ENCODE peak calls at places on chromosomes 12 and 14, in eight cellular contexts. One of them, this sample, is unnamed.

GRCh38 chr14:21995332-21995731 is 321.7 kb upstream of the OR4E1 start:
- DNase-seq in effector memory CD4-positive, alpha-beta T cell: no peak
- DNase-seq in neuronal stem cell: no peak
- DNase-seq in PC-3: no peak
- DNase-seq in HCT116: no peak
- DNase-seq in naive thymus-derived CD4-positive, alpha-beta T cell: no peak
- DNase-seq in sigmoid colon: no peak
- DNase-seq in foreskin fibroblast: no peak
- DNase-seq in this sample: no peak

GRCh38 chr12:131803995-131804521 is 24.1 kb upstream of the MMP17 start:
- DNase-seq in neuronal stem cell: no peak
- DNase-seq in PC-3: peak
- DNase-seq in foreskin fibroblast: no peak
- DNase-seq in effector memory CD4-positive, alpha-beta T cell: no peak
- DNase-seq in sigmoid colon: no peak
- DNase-seq in naive thymus-derived CD4-positive, alpha-beta T cell: no peak
- DNase-seq in HCT116: no peak
- DNase-seq in this sample: no peak

GRCh38 chr12:63985456-63985855 is 141.0 kb downstream of the SRGAP1 start:
- DNase-seq in sigmoid colon: no peak
- DNase-seq in effector memory CD4-positive, alpha-beta T cell: no peak
- DNase-seq in naive thymus-derived CD4-positive, alpha-beta T cell: no peak
- DNase-seq in foreskin fibroblast: no peak
- DNase-seq in PC-3: no peak
- DNase-seq in HCT116: no peak
- DNase-seq in neuronal stem cell: no peak
- DNase-seq in this sample: no peak

GRCh38 chr12:132804426-132804861 is 24.2 kb downstream of the GOLGA3 start:
- DNase-seq in effector memory CD4-positive, alpha-beta T cell: no peak
- DNase-seq in neuronal stem cell: no peak
- DNase-seq in sigmoid colon: no peak
- DNase-seq in HCT116: no peak
- DNase-seq in foreskin fibroblast: no peak
- DNase-seq in naive thymus-derived CD4-positive, alpha-beta T cell: no peak
- DNase-seq in PC-3: peak
- DNase-seq in this sample: no peak

GRCh38 chr12:47155457-47156166 is 75.9 kb upstream of the AMIGO2 start:
- DNase-seq in PC-3: no peak
- DNase-seq in effector memory CD4-positive, alpha-beta T cell: no peak
- DNase-seq in naive thymus-derived CD4-positive, alpha-beta T cell: peak
- DNase-seq in foreskin fibroblast: no peak
- DNase-seq in sigmoid colon: no peak
- DNase-seq in HCT116: no peak
- DNase-seq in neuronal stem cell: no peak
- DNase-seq in this sample: no peak

GRCh38 chr12:81998761-81999378 is 239.7 kb upstream of the PPFIA2 start:
- DNase-seq in neuronal stem cell: no peak
- DNase-seq in HCT116: no peak
- DNase-seq in sigmoid colon: no peak
- DNase-seq in effector memory CD4-positive, alpha-beta T cell: no peak
- DNase-seq in PC-3: no peak
- DNase-seq in naive thymus-derived CD4-positive, alpha-beta T cell: no peak
- DNase-seq in foreskin fibroblast: no peak
- DNase-seq in this sample: no peak

GRCh38 chr12:6200266-6201198 is at the start of gene CD9:
- DNase-seq in PC-3: peak
- DNase-seq in effector memory CD4-positive, alpha-beta T cell: no peak
- DNase-seq in sigmoid colon: peak
- DNase-seq in neuronal stem cell: no peak
- DNase-seq in HCT116: peak
- DNase-seq in foreskin fibroblast: peak
- DNase-seq in naive thymus-derived CD4-positive, alpha-beta T cell: peak
- DNase-seq in this sample: no peak

GRCh38 chr12:82593901-82594396 is 92.8 kb upstream of the TMTC2 start:
- DNase-seq in neuronal stem cell: peak
- DNase-seq in foreskin fibroblast: no peak
- DNase-seq in naive thymus-derived CD4-positive, alpha-beta T cell: no peak
- DNase-seq in PC-3: no peak
- DNase-seq in HCT116: no peak
- DNase-seq in effector memory CD4-positive, alpha-beta T cell: no peak
- DNase-seq in sigmoid colon: no peak
- DNase-seq in this sample: no peak

GRCh38 chr12:103241184-103241583 is 254.6 kb downstream of the C12orf42 start:
- DNase-seq in neuronal stem cell: no peak
- DNase-seq in PC-3: peak
- DNase-seq in HCT116: no peak
- DNase-seq in naive thymus-derived CD4-positive, alpha-beta T cell: no peak
- DNase-seq in foreskin fibroblast: no peak
- DNase-seq in effector memory CD4-positive, alpha-beta T cell: no peak
- DNase-seq in sigmoid colon: no peak
- DNase-seq in this sample: no peak

GRCh38 chr14:69105326-69105725 is 47.6 kb downstream of the DCAF5 start:
- DNase-seq in PC-3: peak
- DNase-seq in HCT116: peak
- DNase-seq in foreskin fibroblast: peak
- DNase-seq in naive thymus-derived CD4-positive, alpha-beta T cell: no peak
- DNase-seq in effector memory CD4-positive, alpha-beta T cell: no peak
- DNase-seq in sigmoid colon: no peak
- DNase-seq in neuronal stem cell: no peak
- DNase-seq in this sample: no peak

GRCh38 chr14:104085032-104085888 is at the start of gene ASPG:
- DNase-seq in effector memory CD4-positive, alpha-beta T cell: no peak
- DNase-seq in HCT116: no peak
- DNase-seq in naive thymus-derived CD4-positive, alpha-beta T cell: no peak
- DNase-seq in neuronal stem cell: no peak
- DNase-seq in foreskin fibroblast: no peak
- DNase-seq in PC-3: no peak
- DNase-seq in sigmoid colon: peak
- DNase-seq in this sample: no peak
- H3K4me3 ChIP-seq in effector memory CD4-positive, alpha-beta T cell: no peak
- H3K4me3 ChIP-seq in HCT116: no peak
- H3K4me3 ChIP-seq in naive thymus-derived CD4-positive, alpha-beta T cell: no peak
- H3K4me3 ChIP-seq in neuronal stem cell: no peak
- H3K4me3 ChIP-seq in foreskin fibroblast: no peak
- H3K4me3 ChIP-seq in PC-3: no peak
- H3K4me3 ChIP-seq in sigmoid colon: peak
- H3K4me3 ChIP-seq in this sample: no peak

DNA sequence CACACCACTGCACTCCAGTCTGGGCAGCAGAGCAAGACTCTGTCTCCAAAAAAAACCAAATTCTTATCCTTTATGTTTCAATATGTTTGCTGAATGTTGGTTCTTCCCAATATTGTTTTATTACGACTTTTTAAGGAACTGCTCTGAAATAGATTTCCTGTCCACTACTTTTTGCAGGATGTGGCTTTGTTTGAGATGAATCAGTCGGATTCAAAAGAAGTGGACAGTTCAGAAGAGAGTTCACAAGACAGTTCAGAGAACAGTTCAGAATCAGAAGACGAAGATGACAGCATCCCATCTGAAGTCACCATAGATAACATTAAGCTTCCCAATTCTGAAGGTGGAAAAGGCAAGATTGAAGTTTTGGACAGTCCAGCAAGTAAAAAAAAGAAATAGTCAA is 8.2 kb downstream of the NOPCHAP1 start:
- DNase-seq in foreskin fibroblast: no peak
- DNase-seq in HCT116: no peak
- DNase-seq in effector memory CD4-positive, alpha-beta T cell: no peak
- DNase-seq in neuronal stem cell: no peak
- DNase-seq in sigmoid colon: no peak
- DNase-seq in PC-3: no peak
- DNase-seq in naive thymus-derived CD4-positive, alpha-beta T cell: no peak
- DNase-seq in this sample: no peak
- H3K4me3 ChIP-seq in foreskin fibroblast: no peak
- H3K4me3 ChIP-seq in HCT116: no peak
- H3K4me3 ChIP-seq in effector memory CD4-positive, alpha-beta T cell: no peak
- H3K4me3 ChIP-seq in neuronal stem cell: no peak
- H3K4me3 ChIP-seq in sigmoid colon: no peak
- H3K4me3 ChIP-seq in PC-3: no peak
- H3K4me3 ChIP-seq in naive thymus-derived CD4-positive, alpha-beta T cell: no peak
- H3K4me3 ChIP-seq in this sample: no peak

GRCh38 chr14:99246536-99247083 is 25.4 kb downstream of the BCL11B start:
- DNase-seq in PC-3: no peak
- DNase-seq in foreskin fibroblast: no peak
- DNase-seq in HCT116: no peak
- DNase-seq in naive thymus-derived CD4-positive, alpha-beta T cell: peak
- DNase-seq in neuronal stem cell: no peak
- DNase-seq in sigmoid colon: no peak
- DNase-seq in effector memory CD4-positive, alpha-beta T cell: no peak
- DNase-seq in this sample: no peak
- H3K4me3 ChIP-seq in PC-3: no peak
- H3K4me3 ChIP-seq in foreskin fibroblast: no peak
- H3K4me3 ChIP-seq in HCT116: no peak
- H3K4me3 ChIP-seq in naive thymus-derived CD4-positive, alpha-beta T cell: peak
- H3K4me3 ChIP-seq in neuronal stem cell: peak
- H3K4me3 ChIP-seq in sigmoid colon: no peak
- H3K4me3 ChIP-seq in effector memory CD4-positive, alpha-beta T cell: peak
- H3K4me3 ChIP-seq in this sample: no peak

GRCh38 chr12:93947486-93947885 is 200.9 kb upstream of the PLXNC1 start:
- DNase-seq in sigmoid colon: no peak
- DNase-seq in HCT116: no peak
- DNase-seq in effector memory CD4-positive, alpha-beta T cell: no peak
- DNase-seq in naive thymus-derived CD4-positive, alpha-beta T cell: no peak
- DNase-seq in neuronal stem cell: no peak
- DNase-seq in PC-3: no peak
- DNase-seq in foreskin fibroblast: no peak
- DNase-seq in this sample: no peak

GRCh38 chr12:93944196-93944595 is 204.2 kb upstream of the PLXNC1 start:
- DNase-seq in foreskin fibroblast: peak
- DNase-seq in neuronal stem cell: no peak
- DNase-seq in sigmoid colon: no peak
- DNase-seq in HCT116: no peak
- DNase-seq in effector memory CD4-positive, alpha-beta T cell: no peak
- DNase-seq in naive thymus-derived CD4-positive, alpha-beta T cell: no peak
- DNase-seq in PC-3: no peak
- DNase-seq in this sample: no peak

GRCh38 chr12:93939641-93940040 is 208.7 kb upstream of the PLXNC1 start:
- DNase-seq in PC-3: no peak
- DNase-seq in naive thymus-derived CD4-positive, alpha-beta T cell: no peak
- DNase-seq in sigmoid colon: no peak
- DNase-seq in neuronal stem cell: no peak
- DNase-seq in foreskin fibroblast: peak
- DNase-seq in effector memory CD4-positive, alpha-beta T cell: no peak
- DNase-seq in HCT116: no peak
- DNase-seq in this sample: no peak

GRCh38 chr12:93946542-93947150 is 201.7 kb upstream of the PLXNC1 start:
- DNase-seq in sigmoid colon: no peak
- DNase-seq in naive thymus-derived CD4-positive, alpha-beta T cell: no peak
- DNase-seq in neuronal stem cell: no peak
- DNase-seq in foreskin fibroblast: peak
- DNase-seq in effector memory CD4-positive, alpha-beta T cell: no peak
- DNase-seq in HCT116: no peak
- DNase-seq in PC-3: peak
- DNase-seq in this sample: no peak

DNA sequence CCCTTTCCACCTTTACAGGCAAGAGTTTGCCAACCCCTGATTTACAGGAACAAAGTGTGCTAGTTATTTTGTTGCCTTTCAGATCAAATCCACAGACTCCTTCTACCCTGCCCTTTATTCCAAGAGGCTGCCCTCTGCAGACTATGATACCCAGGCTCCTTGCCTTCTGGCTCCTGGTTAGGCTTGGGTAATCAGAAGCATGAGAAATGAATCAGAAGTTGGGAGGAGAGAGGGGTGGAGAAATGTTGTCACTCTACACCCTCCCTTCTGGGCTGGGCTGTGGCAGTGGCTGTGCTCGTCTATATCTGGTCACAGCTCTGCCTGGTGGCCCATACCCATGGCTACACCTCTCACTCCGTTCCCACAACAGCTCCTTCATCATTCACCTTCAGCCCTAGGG is 204.6 kb upstream of the PLXNC1 start:
- DNase-seq in foreskin fibroblast: peak
- DNase-seq in PC-3: peak
- DNase-seq in sigmoid colon: no peak
- DNase-seq in naive thymus-derived CD4-positive, alpha-beta T cell: no peak
- DNase-seq in HCT116: peak
- DNase-seq in neuronal stem cell: no peak
- DNase-seq in effector memory CD4-positive, alpha-beta T cell: no peak
- DNase-seq in this sample: no peak
- H3K4me3 ChIP-seq in foreskin fibroblast: no peak
- H3K4me3 ChIP-seq in PC-3: no peak
- H3K4me3 ChIP-seq in sigmoid colon: no peak
- H3K4me3 ChIP-seq in naive thymus-derived CD4-positive, alpha-beta T cell: no peak
- H3K4me3 ChIP-seq in HCT116: no peak
- H3K4me3 ChIP-seq in neuronal stem cell: no peak
- H3K4me3 ChIP-seq in effector memory CD4-positive, alpha-beta T cell: no peak
- H3K4me3 ChIP-seq in this sample: no peak

GRCh38 chr12:14280921-14281320 is 84.6 kb upstream of the ATF7IP start:
- DNase-seq in foreskin fibroblast: no peak
- DNase-seq in effector memory CD4-positive, alpha-beta T cell: no peak
- DNase-seq in naive thymus-derived CD4-positive, alpha-beta T cell: no peak
- DNase-seq in neuronal stem cell: no peak
- DNase-seq in PC-3: no peak
- DNase-seq in sigmoid colon: no peak
- DNase-seq in HCT116: no peak
- DNase-seq in this sample: no peak
- H3K4me3 ChIP-seq in foreskin fibroblast: no peak
- H3K4me3 ChIP-seq in effector memory CD4-positive, alpha-beta T cell: no peak
- H3K4me3 ChIP-seq in naive thymus-derived CD4-positive, alpha-beta T cell: no peak
- H3K4me3 ChIP-seq in neuronal stem cell: no peak
- H3K4me3 ChIP-seq in PC-3: no peak
- H3K4me3 ChIP-seq in sigmoid colon: no peak
- H3K4me3 ChIP-seq in HCT116: no peak
- H3K4me3 ChIP-seq in this sample: no peak

GRCh38 chr12:51590347-51591019 is 550 bp upstream of the SCN8A start:
- DNase-seq in PC-3: peak
- DNase-seq in foreskin fibroblast: peak
- DNase-seq in HCT116: peak
- DNase-seq in neuronal stem cell: peak
- DNase-seq in effector memory CD4-positive, alpha-beta T cell: peak
- DNase-seq in naive thymus-derived CD4-positive, alpha-beta T cell: peak
- DNase-seq in sigmoid colon: no peak
- DNase-seq in this sample: no peak

GRCh38 chr12:51591020-51591901 is at the start of gene SCN8A:
- DNase-seq in naive thymus-derived CD4-positive, alpha-beta T cell: peak
- DNase-seq in HCT116: peak
- DNase-seq in sigmoid colon: no peak
- DNase-seq in foreskin fibroblast: peak
- DNase-seq in effector memory CD4-positive, alpha-beta T cell: peak
- DNase-seq in neuronal stem cell: peak
- DNase-seq in PC-3: peak
- DNase-seq in this sample: no peak

GRCh38 chr12:51589060-51589459 is 2.0 kb upstream of the SCN8A start:
- DNase-seq in foreskin fibroblast: peak
- DNase-seq in HCT116: no peak
- DNase-seq in sigmoid colon: no peak
- DNase-seq in PC-3: peak
- DNase-seq in effector memory CD4-positive, alpha-beta T cell: no peak
- DNase-seq in neuronal stem cell: no peak
- DNase-seq in naive thymus-derived CD4-positive, alpha-beta T cell: no peak
- DNase-seq in this sample: peak

GRCh38 chr12:51592034-51592705 is 1.1 kb downstream of the SCN8A start:
- DNase-seq in sigmoid colon: no peak
- DNase-seq in foreskin fibroblast: peak
- DNase-seq in effector memory CD4-positive, alpha-beta T cell: no peak
- DNase-seq in PC-3: peak
- DNase-seq in naive thymus-derived CD4-positive, alpha-beta T cell: no peak
- DNase-seq in HCT116: no peak
- DNase-seq in neuronal stem cell: peak
- DNase-seq in this sample: peak

GRCh38 chr12:51589557-51590176 is 1.4 kb upstream of the SCN8A start:
- DNase-seq in sigmoid colon: no peak
- DNase-seq in PC-3: peak
- DNase-seq in HCT116: no peak
- DNase-seq in naive thymus-derived CD4-positive, alpha-beta T cell: no peak
- DNase-seq in effector memory CD4-positive, alpha-beta T cell: no peak
- DNase-seq in neuronal stem cell: no peak
- DNase-seq in foreskin fibroblast: no peak
- DNase-seq in this sample: no peak
- H3K4me3 ChIP-seq in sigmoid colon: no peak
- H3K4me3 ChIP-seq in PC-3: peak
- H3K4me3 ChIP-seq in HCT116: no peak
- H3K4me3 ChIP-seq in naive thymus-derived CD4-positive, alpha-beta T cell: no peak
- H3K4me3 ChIP-seq in effector memory CD4-positive, alpha-beta T cell: no peak
- H3K4me3 ChIP-seq in neuronal stem cell: peak
- H3K4me3 ChIP-seq in foreskin fibroblast: peak
- H3K4me3 ChIP-seq in this sample: peak